ENCODE peak calls at places on chromosomes 11 and 22, in seven cellular contexts. One of them, this sample, is unnamed.

GRCh38 chr11:114315749-114316368 is 19.7 kb downstream of the NNMT start:
- DNase-seq in adrenal gland: no peak
- DNase-seq in activated CD4-positive, CD25-positive, alpha-beta regulatory T cell treated with anti-CD3 and anti-CD28 coated beads, Interleukin-2, amount 50 U/mL, for 16 hours: no peak
- DNase-seq in sigmoid colon: no peak
- DNase-seq in AG20443: no peak
- DNase-seq in MCF 10A: no peak
- DNase-seq in amygdala: no peak
- DNase-seq in this sample: no peak

GRCh38 chr11:112163875-112164521 is at the start of gene IL18:
- DNase-seq in adrenal gland: peak; percentile 29
- DNase-seq in activated CD4-positive, CD25-positive, alpha-beta regulatory T cell treated with anti-CD3 and anti-CD28 coated beads, Interleukin-2, amount 50 U/mL, for 16 hours: no peak
- DNase-seq in AG20443: peak; percentile 25
- DNase-seq in sigmoid colon: peak; percentile 68
- DNase-seq in amygdala: no peak
- DNase-seq in MCF 10A: peak; percentile 88
- DNase-seq in this sample: no peak

GRCh38 chr11:93474122-93474521 is 69.1 kb downstream of the SMCO4 start:
- DNase-seq in sigmoid colon: no peak
- DNase-seq in MCF 10A: no peak
- DNase-seq in AG20443: no peak
- DNase-seq in adrenal gland: no peak
- DNase-seq in activated CD4-positive, CD25-positive, alpha-beta regulatory T cell treated with anti-CD3 and anti-CD28 coated beads, Interleukin-2, amount 50 U/mL, for 16 hours: no peak
- DNase-seq in amygdala: no peak
- DNase-seq in this sample: no peak

GRCh38 chr22:44752285-44753188 is at the start of gene ARHGAP8:
- DNase-seq in MCF 10A: peak; percentile 38
- DNase-seq in activated CD4-positive, CD25-positive, alpha-beta regulatory T cell treated with anti-CD3 and anti-CD28 coated beads, Interleukin-2, amount 50 U/mL, for 16 hours: no peak
- DNase-seq in adrenal gland: no peak
- DNase-seq in sigmoid colon: no peak
- DNase-seq in amygdala: no peak
- DNase-seq in AG20443: no peak
- DNase-seq in this sample: peak; percentile 46

GRCh38 chr11:83140691-83141455 is 16.1 kb upstream of the PCF11 start:
- DNase-seq in amygdala: no peak
- DNase-seq in MCF 10A: no peak
- DNase-seq in sigmoid colon: no peak
- DNase-seq in AG20443: no peak
- DNase-seq in activated CD4-positive, CD25-positive, alpha-beta regulatory T cell treated with anti-CD3 and anti-CD28 coated beads, Interleukin-2, amount 50 U/mL, for 16 hours: no peak
- DNase-seq in adrenal gland: no peak
- DNase-seq in this sample: no peak

GRCh38 chr11:112161012-112161411 is 2.9 kb downstream of the IL18 start:
- DNase-seq in amygdala: no peak
- DNase-seq in activated CD4-positive, CD25-positive, alpha-beta regulatory T cell treated with anti-CD3 and anti-CD28 coated beads, Interleukin-2, amount 50 U/mL, for 16 hours: no peak
- DNase-seq in sigmoid colon: no peak
- DNase-seq in adrenal gland: no peak
- DNase-seq in MCF 10A: peak; percentile 54
- DNase-seq in AG20443: no peak
- DNase-seq in this sample: no peak

GRCh38 chr11:117953029-117953671 is 23.9 kb upstream of the TMPRSS13 start:
- DNase-seq in MCF 10A: no peak
- DNase-seq in amygdala: no peak
- DNase-seq in adrenal gland: no peak
- DNase-seq in sigmoid colon: no peak
- DNase-seq in activated CD4-positive, CD25-positive, alpha-beta regulatory T cell treated with anti-CD3 and anti-CD28 coated beads, Interleukin-2, amount 50 U/mL, for 16 hours: no peak
- DNase-seq in AG20443: peak; percentile 2
- DNase-seq in this sample: no peak

GRCh38 chr22:31262369-31263133 is 29.7 kb downstream of the PIK3IP1 start:
- DNase-seq in amygdala: no peak
- DNase-seq in sigmoid colon: no peak
- DNase-seq in AG20443: no peak
- DNase-seq in activated CD4-positive, CD25-positive, alpha-beta regulatory T cell treated with anti-CD3 and anti-CD28 coated beads, Interleukin-2, amount 50 U/mL, for 16 hours: no peak
- DNase-seq in MCF 10A: no peak
- DNase-seq in adrenal gland: no peak
- DNase-seq in this sample: no peak

GRCh38 chr11:132099692-132100091 is 729.3 kb downstream of the NTM start:
- DNase-seq in sigmoid colon: no peak
- DNase-seq in MCF 10A: no peak
- DNase-seq in activated CD4-positive, CD25-positive, alpha-beta regulatory T cell treated with anti-CD3 and anti-CD28 coated beads, Interleukin-2, amount 50 U/mL, for 16 hours: no peak
- DNase-seq in amygdala: no peak
- DNase-seq in AG20443: no peak
- DNase-seq in adrenal gland: peak; percentile 31
- DNase-seq in this sample: no peak